ENCODE peak calls at places on chromosome 20, in seven cellular contexts. G, K, U, V, C, Y and S are unnamed samples.

GRCh38 chr20:43870484-43870883 is 44.2 kb upstream of the TOX2 start:
- DNase-seq in Y (no peak), K (no peak), C (no peak), U (no peak), V (peak), G (no peak), S (no peak)

GRCh38 chr20:61192254-61192950 is 59.7 kb upstream of the CDH4 start:
- DNase-seq in V (no peak), Y (no peak), C (no peak), K (no peak), G (no peak), U (no peak), S (no peak)

GRCh38 chr20:12394786-12395185 is 477.1 kb downstream of the BTBD3 start:
- DNase-seq in U (peak), Y (no peak), C (no peak), K (no peak), G (no peak), V (no peak), S (no peak)

GRCh38 chr20:61934716-61935530 is 130.8 kb downstream of the TAF4 start:
- DNase-seq in V (peak), U (no peak), Y (peak), C (no peak), G (no peak), K (no peak), S (no peak)

GRCh38 chr20:49765846-49766541 is 46.6 kb upstream of the SLC9A8 start:
- DNase-seq in G (no peak), V (no peak), Y (no peak), C (no peak), K (no peak), U (no peak), S (no peak)

GRCh38 chr20:24773751-24774201 is 175.3 kb upstream of the CST7 start:
- DNase-seq in C (no peak), V (peak), Y (no peak), G (peak), K (no peak), U (peak), S (peak)

GRCh38 chr20:32685541-32686529 is 12.1 kb upstream of the C20orf203 start:
- DNase-seq in V (peak), K (peak), Y (peak), U (no peak), G (peak), C (no peak), S (peak)

GRCh38 chr20:1489764-1490436 is 1.3 kb downstream of the SIRPB2 start:
- DNase-seq in V (peak), K (peak), U (no peak), Y (no peak), G (no peak), C (no peak), S (no peak)

GRCh38 chr20:16260911-16261310 is 312.3 kb downstream of the KIF16B start:
- DNase-seq in G (peak), K (no peak), U (no peak), Y (no peak), C (no peak), V (peak), S (peak)

GRCh38 chr20:58209652-58210397 is 18.6 kb downstream of the ANKRD60 start:
- DNase-seq in C (peak), Y (peak), V (peak), K (peak), U (peak), G (peak), S (peak)

GRCh38 chr20:35447082-35447789 is 8.2 kb upstream of the CEP250 start:
- DNase-seq in V (peak), G (peak), U (peak), C (peak), Y (peak), K (peak), S (peak)

GRCh38 chr20:6614836-6615235 is 152.7 kb upstream of the BMP2 start:
- DNase-seq in U (no peak), K (no peak), Y (no peak), G (no peak), C (no peak), V (no peak), S (no peak)

GRCh38 chr20:3818155-3819151 is 1.9 kb upstream of the AP5S1 start:
- DNase-seq in U (peak), V (peak), C (no peak), G (peak), K (peak), Y (peak), S (peak)

GRCh38 chr20:63471719-63472158 is 716 bp downstream of the KCNQ2 start:
- DNase-seq in G (no peak), V (no peak), Y (no peak), C (no peak), K (no peak), U (no peak), S (no peak)

GRCh38 chr20:50844430-50845100 is 49.7 kb downstream of the BCAS4 start:
- DNase-seq in Y (no peak), K (peak), V (peak), U (peak), G (peak), C (peak), S (peak)

GRCh38 chr20:49685161-49685601 is 28.5 kb downstream of the B4GALT5 start:
- DNase-seq in U (no peak), C (no peak), K (no peak), G (no peak), V (peak), Y (no peak), S (no peak)

GRCh38 chr20:16241911-16242310 is 331.3 kb downstream of the KIF16B start:
- DNase-seq in G (no peak), U (no peak), Y (no peak), V (no peak), C (no peak), K (no peak), S (no peak)

GRCh38 chr20:20407891-20408805 is 40.2 kb downstream of the INSM1 start:
- DNase-seq in Y (no peak), V (peak), U (no peak), C (no peak), G (peak), K (no peak), S (no peak)

GRCh38 chr20:7195704-7196103 is 428.2 kb downstream of the BMP2 start:
- DNase-seq in Y (no peak), G (no peak), K (no peak), V (peak), U (peak), C (no peak), S (peak)

GRCh38 chr20:49276201-49276894 is 1.5 kb downstream of the ZNFX1 start:
- DNase-seq in Y (peak), K (peak), C (peak), U (peak), G (peak), V (peak), S (peak)

GRCh38 chr20:60838297-60838696 is 413.8 kb upstream of the CDH4 start:
- DNase-seq in G (no peak), K (no peak), C (no peak), V (no peak), U (no peak), Y (no peak), S (no peak)

GRCh38 chr20:63051186-63051860 is 44.6 kb upstream of the BHLHE23 start:
- DNase-seq in C (no peak), G (no peak), V (no peak), K (no peak), Y (peak), U (no peak), S (no peak)

GRCh38 chr20:9572690-9573089 is 58.3 kb downstream of the LAMP5 start:
- DNase-seq in U (no peak), V (no peak), K (no peak), G (no peak), Y (no peak), C (no peak), S (no peak)

GRCh38 chr20:13353261-13353945 is 132.3 kb downstream of the ISM1 start:
- DNase-seq in G (no peak), V (no peak), K (no peak), C (no peak), U (no peak), Y (no peak), S (no peak)

GRCh38 chr20:45946149-45946970 is 11.9 kb downstream of the PCIF1 start:
- DNase-seq in K (no peak), Y (peak), V (peak), G (peak), C (no peak), U (no peak), S (no peak)